ENCODE peak calls at places on chromosomes 13 and 19, in six cellular contexts. One of them, this sample, is unnamed.

GRCh38 chr13:111390522-111391270 is 70.3 kb downstream of the TEX29 start:
- DNase-seq in CD4-positive, alpha-beta T cell: peak; percentile 10
- DNase-seq in A549: no peak
- DNase-seq in body of pancreas: no peak
- DNase-seq in neural progenitor cell: no peak
- DNase-seq in tibial artery: peak; percentile 32
- DNase-seq in this sample: no peak

GRCh38 chr13:30408319-30409101 is 13.8 kb upstream of the UBE2L5 start:
- DNase-seq in CD4-positive, alpha-beta T cell: peak; percentile 90
- DNase-seq in body of pancreas: peak; percentile 95
- DNase-seq in neural progenitor cell: peak; percentile 96
- DNase-seq in tibial artery: peak; percentile 98
- DNase-seq in A549: peak; percentile 69
- DNase-seq in this sample: peak; percentile 91

GRCh38 chr13:37226966-37227365 is 121.5 kb upstream of the CSNK1A1L start:
- DNase-seq in tibial artery: no peak
- DNase-seq in neural progenitor cell: no peak
- DNase-seq in body of pancreas: no peak
- DNase-seq in A549: no peak
- DNase-seq in CD4-positive, alpha-beta T cell: no peak
- DNase-seq in this sample: no peak

GRCh38 chr13:90918551-90918950 is 428.9 kb upstream of the MIR17HG start:
- DNase-seq in tibial artery: no peak
- DNase-seq in neural progenitor cell: no peak
- DNase-seq in body of pancreas: no peak
- DNase-seq in CD4-positive, alpha-beta T cell: no peak
- DNase-seq in A549: no peak
- DNase-seq in this sample: no peak

GRCh38 chr13:112773601-112774447 is 84.0 kb downstream of the ATP11A start:
- DNase-seq in CD4-positive, alpha-beta T cell: no peak
- DNase-seq in tibial artery: no peak
- DNase-seq in A549: no peak
- DNase-seq in neural progenitor cell: no peak
- DNase-seq in body of pancreas: no peak
- DNase-seq in this sample: no peak

GRCh38 chr13:111082240-111082639 is 32.9 kb upstream of the ARHGEF7 start:
- DNase-seq in body of pancreas: no peak
- DNase-seq in tibial artery: no peak
- DNase-seq in CD4-positive, alpha-beta T cell: no peak
- DNase-seq in A549: no peak
- DNase-seq in neural progenitor cell: no peak
- DNase-seq in this sample: no peak

GRCh38 chr13:76711515-76712182 is 174.6 kb downstream of the KCTD12 start:
- DNase-seq in body of pancreas: peak; percentile 16
- DNase-seq in A549: no peak
- DNase-seq in CD4-positive, alpha-beta T cell: no peak
- DNase-seq in tibial artery: peak; percentile 66
- DNase-seq in neural progenitor cell: no peak
- DNase-seq in this sample: no peak

GRCh38 chr13:30058429-30058828 is 208.0 kb upstream of the UBL3 start:
- DNase-seq in A549: no peak
- DNase-seq in neural progenitor cell: no peak
- DNase-seq in CD4-positive, alpha-beta T cell: no peak
- DNase-seq in body of pancreas: no peak
- DNase-seq in tibial artery: no peak
- DNase-seq in this sample: no peak

GRCh38 chr19:42655748-42656147 is 61.0 kb upstream of the CEACAM8 start:
- DNase-seq in CD4-positive, alpha-beta T cell: no peak
- DNase-seq in neural progenitor cell: no peak
- DNase-seq in A549: no peak
- DNase-seq in tibial artery: no peak
- DNase-seq in body of pancreas: peak; percentile 76
- DNase-seq in this sample: no peak

GRCh38 chr13:93230466-93230865 is 3.9 kb downstream of the GPC6 start:
- DNase-seq in A549: no peak
- DNase-seq in body of pancreas: no peak
- DNase-seq in tibial artery: no peak
- DNase-seq in neural progenitor cell: no peak
- DNase-seq in CD4-positive, alpha-beta T cell: no peak
- DNase-seq in this sample: no peak

GRCh38 chr19:31572671-31573298 is 223.5 kb upstream of the TSHZ3 start:
- DNase-seq in tibial artery: peak; percentile 35
- DNase-seq in neural progenitor cell: peak; percentile 23
- DNase-seq in A549: no peak
- DNase-seq in body of pancreas: no peak
- DNase-seq in CD4-positive, alpha-beta T cell: no peak
- DNase-seq in this sample: no peak

GRCh38 chr13:112888238-112889111 is 80.5 kb upstream of the MCF2L start:
- DNase-seq in neural progenitor cell: no peak
- DNase-seq in CD4-positive, alpha-beta T cell: no peak
- DNase-seq in tibial artery: no peak
- DNase-seq in body of pancreas: no peak
- DNase-seq in A549: no peak
- DNase-seq in this sample: no peak

GRCh38 chr19:11978492-11979100 is 13.8 kb downstream of the ZNF763 start:
- DNase-seq in CD4-positive, alpha-beta T cell: no peak
- DNase-seq in neural progenitor cell: no peak
- DNase-seq in A549: no peak
- DNase-seq in tibial artery: no peak
- DNase-seq in body of pancreas: no peak
- DNase-seq in this sample: no peak

GRCh38 chr19:39479916-39480315 is 722 bp upstream of the TIMM50 start:
- DNase-seq in neural progenitor cell: no peak
- DNase-seq in tibial artery: no peak
- DNase-seq in A549: no peak
- DNase-seq in body of pancreas: no peak
- DNase-seq in CD4-positive, alpha-beta T cell: no peak
- DNase-seq in this sample: no peak

GRCh38 chr19:42175952-42176648 is 41.4 kb downstream of the DEDD2 start:
- DNase-seq in body of pancreas: no peak
- DNase-seq in neural progenitor cell: peak; percentile 65
- DNase-seq in CD4-positive, alpha-beta T cell: no peak
- DNase-seq in A549: peak; percentile 69
- DNase-seq in tibial artery: no peak
- DNase-seq in this sample: no peak

GRCh38 chr13:48902421-48902820 is 73.3 kb upstream of the FNDC3A start:
- DNase-seq in CD4-positive, alpha-beta T cell: no peak
- DNase-seq in tibial artery: no peak
- DNase-seq in A549: no peak
- DNase-seq in body of pancreas: no peak
- DNase-seq in neural progenitor cell: peak; percentile 82
- DNase-seq in this sample: no peak

GRCh38 chr13:74444161-74444571 is 310.0 kb upstream of the KLF12 start:
- DNase-seq in CD4-positive, alpha-beta T cell: no peak
- DNase-seq in A549: no peak
- DNase-seq in body of pancreas: no peak
- DNase-seq in tibial artery: no peak
- DNase-seq in neural progenitor cell: no peak
- DNase-seq in this sample: no peak

GRCh38 chr13:39506559-39507390 is 96.2 kb downstream of the LHFPL6 start:
- DNase-seq in body of pancreas: no peak
- DNase-seq in A549: no peak
- DNase-seq in tibial artery: no peak
- DNase-seq in CD4-positive, alpha-beta T cell: no peak
- DNase-seq in neural progenitor cell: no peak
- DNase-seq in this sample: no peak

GRCh38 chr19:46724468-46724867 is 7.6 kb upstream of the PRKD2 start:
- DNase-seq in body of pancreas: no peak
- DNase-seq in tibial artery: no peak
- DNase-seq in A549: no peak
- DNase-seq in CD4-positive, alpha-beta T cell: no peak
- DNase-seq in neural progenitor cell: no peak
- DNase-seq in this sample: no peak

GRCh38 chr13:51623473-51623872 is 39.2 kb downstream of the WDFY2 start:
- DNase-seq in A549: no peak
- DNase-seq in CD4-positive, alpha-beta T cell: no peak
- DNase-seq in body of pancreas: no peak
- DNase-seq in neural progenitor cell: no peak
- DNase-seq in tibial artery: no peak
- DNase-seq in this sample: no peak

GRCh38 chr13:43441464-43441863 is 345.3 kb downstream of the ENOX1 start:
- DNase-seq in CD4-positive, alpha-beta T cell: no peak
- DNase-seq in tibial artery: no peak
- DNase-seq in A549: no peak
- DNase-seq in body of pancreas: no peak
- DNase-seq in neural progenitor cell: no peak
- DNase-seq in this sample: no peak

GRCh38 chr19:35545001-35545854 is at the start of gene TMEM147:
- DNase-seq in CD4-positive, alpha-beta T cell: peak; percentile 81
- DNase-seq in neural progenitor cell: peak; percentile 96
- DNase-seq in body of pancreas: peak; percentile 93
- DNase-seq in A549: peak; percentile 100
- DNase-seq in tibial artery: peak; percentile 96
- DNase-seq in this sample: peak; percentile 55

GRCh38 chr13:24203726-24204295 is 43.3 kb downstream of the SPATA13 start:
- DNase-seq in body of pancreas: no peak
- DNase-seq in tibial artery: no peak
- DNase-seq in A549: no peak
- DNase-seq in neural progenitor cell: no peak
- DNase-seq in CD4-positive, alpha-beta T cell: no peak
- DNase-seq in this sample: no peak
- H3K27ac ChIP-seq in body of pancreas: no peak overlapping the region
- H3K27ac ChIP-seq in tibial artery: no peak overlapping the region
- H3K27ac ChIP-seq in A549: no peak overlapping the region
- H3K27ac ChIP-seq in neural progenitor cell: no peak overlapping the region
- H3K27ac ChIP-seq in CD4-positive, alpha-beta T cell: no peak overlapping the region
- H3K27ac ChIP-seq in this sample: no peak overlapping the region

DNA sequence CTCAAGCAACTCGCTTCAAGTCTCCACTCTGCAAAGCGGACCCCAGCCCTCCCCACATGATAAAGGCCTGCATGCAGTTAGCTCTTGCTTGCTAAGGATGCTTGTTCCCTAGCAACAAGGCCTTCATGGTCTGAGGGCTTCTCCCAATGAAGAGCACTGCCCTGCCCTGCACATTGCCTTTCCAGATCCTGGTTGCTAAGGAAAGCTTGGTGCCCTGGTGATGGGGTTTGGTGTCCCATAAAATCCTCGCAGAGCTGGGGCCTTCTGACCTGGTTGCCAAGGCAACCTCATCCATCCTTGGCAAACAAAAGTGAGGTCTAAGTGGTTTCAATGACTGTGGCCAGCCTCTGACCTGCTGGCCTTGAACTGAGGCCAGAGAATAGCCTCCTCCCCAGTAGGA is 5.9 kb downstream of the DBP start:
- DNase-seq in neural progenitor cell: no peak
- DNase-seq in A549: no peak
- DNase-seq in tibial artery: no peak
- DNase-seq in CD4-positive, alpha-beta T cell: no peak
- DNase-seq in body of pancreas: no peak
- DNase-seq in this sample: no peak
- H3K27ac ChIP-seq in neural progenitor cell: no peak overlapping the region
- H3K27ac ChIP-seq in A549: no peak overlapping the region
- H3K27ac ChIP-seq in tibial artery: no peak overlapping the region
- H3K27ac ChIP-seq in CD4-positive, alpha-beta T cell: peak overlapping the region; percentile 35
- H3K27ac ChIP-seq in body of pancreas: peak overlapping the region; percentile 22
- H3K27ac ChIP-seq in this sample: peak overlapping the region; percentile 45

GRCh38 chr19:52397310-52398090 is at the start of gene ZNF528:
- DNase-seq in neural progenitor cell: peak; percentile 92
- DNase-seq in A549: peak; percentile 6
- DNase-seq in body of pancreas: peak; percentile 95
- DNase-seq in tibial artery: peak; percentile 97
- DNase-seq in CD4-positive, alpha-beta T cell: peak; percentile 94
- DNase-seq in this sample: peak; percentile 92
- H3K27ac ChIP-seq in neural progenitor cell: peak within 1 kb of the TSS; percentile 65
- H3K27ac ChIP-seq in A549: no peak within 1 kb of the TSS
- H3K27ac ChIP-seq in body of pancreas: peak within 1 kb of the TSS; percentile 60
- H3K27ac ChIP-seq in tibial artery: peak within 1 kb of the TSS; percentile 49
- H3K27ac ChIP-seq in CD4-positive, alpha-beta T cell: peak within 1 kb of the TSS; percentile 62
- H3K27ac ChIP-seq in this sample: peak within 1 kb of the TSS; percentile 65

GRCh38 chr13:40562975-40563349 is 103.5 kb downstream of the FOXO1 start:
- DNase-seq in tibial artery: no peak
- DNase-seq in neural progenitor cell: no peak
- DNase-seq in body of pancreas: no peak
- DNase-seq in CD4-positive, alpha-beta T cell: no peak
- DNase-seq in A549: no peak
- DNase-seq in this sample: no peak
- H3K27ac ChIP-seq in tibial artery: no peak overlapping the region
- H3K27ac ChIP-seq in neural progenitor cell: no peak overlapping the region
- H3K27ac ChIP-seq in body of pancreas: peak overlapping the region; percentile 51
- H3K27ac ChIP-seq in CD4-positive, alpha-beta T cell: peak overlapping the region; percentile 21
- H3K27ac ChIP-seq in A549: no peak overlapping the region
- H3K27ac ChIP-seq in this sample: no peak overlapping the region

GRCh38 chr19:3453840-3454239 is 26.5 kb downstream of the SMIM24 start:
- DNase-seq in body of pancreas: no peak
- DNase-seq in CD4-positive, alpha-beta T cell: no peak
- DNase-seq in A549: no peak
- DNase-seq in tibial artery: no peak
- DNase-seq in neural progenitor cell: no peak
- DNase-seq in this sample: no peak
- H3K27ac ChIP-seq in body of pancreas: no peak overlapping the region
- H3K27ac ChIP-seq in CD4-positive, alpha-beta T cell: no peak overlapping the region
- H3K27ac ChIP-seq in A549: peak overlapping the region; percentile 91
- H3K27ac ChIP-seq in tibial artery: peak overlapping the region; percentile 88
- H3K27ac ChIP-seq in neural progenitor cell: no peak overlapping the region
- H3K27ac ChIP-seq in this sample: no peak overlapping the region

DNA sequence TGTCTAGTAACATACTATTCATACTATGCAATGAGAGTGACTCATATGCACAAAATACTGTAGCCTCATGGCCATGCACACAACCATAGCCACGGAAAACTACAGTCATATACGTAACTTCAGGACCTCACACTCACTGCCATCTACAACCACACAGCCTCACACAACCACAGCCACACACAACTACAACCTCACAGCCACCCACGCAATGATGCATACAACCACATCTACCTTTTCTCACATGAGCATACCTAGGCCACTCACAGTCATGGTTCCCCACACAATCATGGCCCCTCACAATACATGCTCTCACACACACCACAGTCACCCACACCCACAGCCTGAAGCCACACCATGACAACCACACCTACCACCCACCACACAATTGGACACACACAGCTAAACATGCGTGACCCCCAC is 8.7 kb upstream of the TNFSF14 start:
- DNase-seq in CD4-positive, alpha-beta T cell: no peak
- DNase-seq in tibial artery: no peak
- DNase-seq in A549: no peak
- DNase-seq in body of pancreas: no peak
- DNase-seq in neural progenitor cell: no peak
- DNase-seq in this sample: no peak
- H3K27ac ChIP-seq in CD4-positive, alpha-beta T cell: no peak overlapping the region
- H3K27ac ChIP-seq in tibial artery: no peak overlapping the region
- H3K27ac ChIP-seq in A549: no peak overlapping the region
- H3K27ac ChIP-seq in body of pancreas: no peak overlapping the region
- H3K27ac ChIP-seq in neural progenitor cell: no peak overlapping the region
- H3K27ac ChIP-seq in this sample: no peak overlapping the region